ENCODE peak calls at places on chromosomes 6 and 20, in five cellular contexts. F is fibroblast of lung, K is AG04450, Z is A549, A is GM10248. Q is an unnamed sample.
A peak's percentile ranks its signal among the peaks of the same experiment; 100 is the strongest.

GRCh38 chr20:41769650-41770049 is 151.5 kb upstream of the CHD6 start:
- DNase-seq in Z (no peak), A (no peak), F (no peak), K (no peak), Q (no peak)

GRCh38 chr6:13066820-13067219 is 261.5 kb downstream of the TBC1D7 start:
- DNase-seq in K (no peak), F (no peak), Z (no peak), A (no peak), Q (no peak)

GRCh38 chr20:32789896-32790750 is 27.9 kb downstream of the DNMT3B start:
- DNase-seq in A (peak; percentile 87), Z (peak; percentile 71), K (peak; percentile 41), F (peak; percentile 77), Q (peak; percentile 82)

GRCh38 chr6:11278207-11278559 is 45.7 kb upstream of the NEDD9 start:
- DNase-seq in F (no peak), K (no peak), Z (no peak), A (peak; percentile 31), Q (peak; percentile 62)

GRCh38 chr6:40164345-40164755 is 230.1 kb upstream of the MOCS1 start:
- DNase-seq in A (no peak), F (no peak), K (no peak), Z (peak; percentile 29), Q (no peak)

GRCh38 chr20:48550814-48551213 is 277.0 kb downstream of the PREX1 start:
- DNase-seq in F (no peak), K (no peak), A (no peak), Z (no peak), Q (no peak)

GRCh38 chr6:127716425-127716930 is 139.5 kb downstream of the C6orf58 start:
- DNase-seq in A (no peak), K (no peak), Z (no peak), F (no peak), Q (no peak)

GRCh38 chr6:55320691-55321086 is 6.6 kb upstream of the GFRAL start:
- DNase-seq in A (no peak), K (no peak), F (no peak), Z (no peak), Q (no peak)

GRCh38 chr6:167079853-167080297 is 43.0 kb upstream of the CCR6 start:
- DNase-seq in K (no peak), Z (no peak), A (peak; percentile 83), F (no peak), Q (peak; percentile 88)

GRCh38 chr6:56766806-56767178 is 124.1 kb upstream of the DST start:
- DNase-seq in K (peak; percentile 68), Z (no peak), F (peak; percentile 90), A (peak; percentile 61), Q (no peak)

GRCh38 chr6:3571206-3571815 is 114.5 kb upstream of the SLC22A23 start:
- DNase-seq in F (no peak), K (no peak), A (no peak), Z (no peak), Q (no peak)

GRCh38 chr6:150252714-150253444 is 110.0 kb downstream of the PPP1R14C start:
- DNase-seq in Z (no peak), K (no peak), A (no peak), F (no peak), Q (no peak)

GRCh38 chr20:45934046-45934586 is 367 bp upstream of the PCIF1 start:
- DNase-seq in A (peak; percentile 65), F (peak; percentile 51), K (no peak), Z (peak; percentile 61), Q (peak; percentile 70)

GRCh38 chr6:39758905-39759605 is 33.1 kb upstream of the DAAM2 start:
- DNase-seq in A (no peak), F (no peak), Z (no peak), K (no peak), Q (no peak)

GRCh38 chr6:136753624-136754023 is 38.7 kb downstream of the MAP3K5 start:
- DNase-seq in Z (no peak), A (no peak), K (no peak), F (no peak), Q (peak; percentile 77)

GRCh38 chr6:101806241-101806640 is 412.7 kb downstream of the GRIK2 start:
- DNase-seq in K (peak; percentile 55), A (no peak), F (no peak), Z (no peak), Q (no peak)

GRCh38 chr6:32952817-32953739 is at the start of gene HLA-DMA:
- DNase-seq in Z (peak; percentile 93), K (peak; percentile 80), F (peak; percentile 97), A (peak; percentile 86), Q (peak; percentile 83)

GRCh38 chr6:156396068-156396771 is 381.0 kb upstream of the ARID1B start:
- DNase-seq in A (peak; percentile 30), F (no peak), K (no peak), Z (no peak), Q (peak; percentile 41)

GRCh38 chr6:10256113-10256690 is 158.7 kb downstream of the TFAP2A start:
- DNase-seq in Z (no peak), F (no peak), K (no peak), A (peak; percentile 11), Q (peak; percentile 9)

GRCh38 chr20:31494131-31494530 is 19.0 kb downstream of the REM1 start:
- DNase-seq in Z (peak; percentile 61), F (peak; percentile 31), K (no peak), A (no peak), Q (no peak)

GRCh38 chr6:122752493-122752892 is 27.0 kb upstream of the FABP7 start:
- DNase-seq in F (no peak), K (no peak), A (no peak), Z (no peak), Q (no peak)

GRCh38 chr6:131182991-131183425 is 47.7 kb downstream of the AKAP7 start:
- DNase-seq in A (no peak), K (no peak), Z (peak; percentile 42), F (peak; percentile 65), Q (peak; percentile 33)

GRCh38 chr6:165559632-165560031 is 103.4 kb downstream of the PDE10A start:
- DNase-seq in F (no peak), Z (no peak), K (no peak), A (no peak), Q (no peak)

GRCh38 chr20:35991142-35991771 is 22.9 kb downstream of the CNBD2 start:
- DNase-seq in K (no peak), Z (peak; percentile 53), F (peak; percentile 37), A (no peak), Q (peak; percentile 37)

GRCh38 chr6:135212020-135212806 is 31.1 kb downstream of the MYB start:
- DNase-seq in F (peak; percentile 28), K (no peak), Z (no peak), A (no peak), Q (peak; percentile 57)

GRCh38 chr6:6676910-6677441 is 88.5 kb downstream of the LY86 start:
- DNase-seq in K (peak; percentile 45), Z (peak; percentile 68), F (peak; percentile 77), A (peak; percentile 73), Q (peak; percentile 87)

GRCh38 chr20:13220194-13220856 is 749 bp upstream of the ISM1 start:
- DNase-seq in Z (peak; percentile 65), F (peak; percentile 34), A (peak; percentile 23), K (no peak), Q (peak; percentile 40)

GRCh38 chr6:43714311-43715055 is 26.9 kb upstream of the MRPS18A start:
- DNase-seq in Z (no peak), A (no peak), K (peak; percentile 61), F (peak; percentile 85), Q (no peak)

GRCh38 chr20:53581444-53582311 is 12.0 kb downstream of the ZNF217 start:
- DNase-seq in A (no peak), Z (no peak), F (no peak), K (no peak), Q (peak; percentile 38)

GRCh38 chr6:35664945-35665344 is 23.8 kb downstream of the FKBP5 start:
- DNase-seq in K (no peak), Z (no peak), F (no peak), A (no peak), Q (no peak)

GRCh38 chr20:3181270-3181669 is 7.9 kb upstream of the LZTS3 start:
- DNase-seq in K (no peak), Z (no peak), A (no peak), F (no peak), Q (no peak)

DNA sequence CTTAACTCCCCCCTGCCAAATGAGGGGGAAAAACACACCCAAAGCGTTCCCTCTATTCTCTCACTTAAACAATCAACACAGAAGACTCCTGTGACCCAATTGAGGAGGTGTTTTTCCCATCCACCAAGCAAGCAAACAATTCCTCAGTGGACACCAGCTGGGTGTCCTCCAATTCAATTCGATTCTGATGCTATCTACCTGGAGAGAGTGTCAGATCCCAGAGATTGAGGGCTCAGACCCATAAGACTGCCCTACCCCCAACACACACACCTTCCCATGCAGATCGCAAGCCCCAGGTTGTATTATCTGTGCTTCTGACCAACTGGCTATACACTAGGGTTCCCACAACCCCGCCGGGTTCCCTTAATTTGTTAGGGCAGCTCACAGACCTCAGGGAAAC is 36.8 kb downstream of the MYLIP start:
- DNase-seq in A (no peak), K (no peak), Z (no peak), F (no peak), Q (no peak)
- TF ChIP-seq CTCF in A (no peak), K (no peak), Z (no peak), F (no peak), Q (no peak)

GRCh38 chr20:44198872-44199271 is 11.7 kb downstream of the OSER1 start:
- DNase-seq in F (no peak), Z (no peak), A (no peak), K (no peak), Q (peak; percentile 71)

GRCh38 chr20:44199877-44200276 is 10.7 kb downstream of the OSER1 start:
- DNase-seq in F (no peak), A (no peak), K (no peak), Z (no peak), Q (no peak)

GRCh38 chr20:44193801-44194200 is 6.8 kb upstream of the JPH2 start:
- DNase-seq in A (no peak), Z (no peak), K (no peak), F (no peak), Q (no peak)

GRCh38 chr20:44195613-44196012 is 8.6 kb upstream of the JPH2 start:
- DNase-seq in Z (no peak), A (no peak), K (no peak), F (no peak), Q (no peak)

GRCh38 chr20:44196278-44196677 is 9.3 kb upstream of the JPH2 start:
- DNase-seq in F (no peak), A (no peak), K (no peak), Z (peak; percentile 32), Q (no peak)
- TF ChIP-seq CTCF in F (no peak), A (no peak), K (peak; percentile 36), Z (peak; percentile 23), Q (peak; percentile 16)

DNA sequence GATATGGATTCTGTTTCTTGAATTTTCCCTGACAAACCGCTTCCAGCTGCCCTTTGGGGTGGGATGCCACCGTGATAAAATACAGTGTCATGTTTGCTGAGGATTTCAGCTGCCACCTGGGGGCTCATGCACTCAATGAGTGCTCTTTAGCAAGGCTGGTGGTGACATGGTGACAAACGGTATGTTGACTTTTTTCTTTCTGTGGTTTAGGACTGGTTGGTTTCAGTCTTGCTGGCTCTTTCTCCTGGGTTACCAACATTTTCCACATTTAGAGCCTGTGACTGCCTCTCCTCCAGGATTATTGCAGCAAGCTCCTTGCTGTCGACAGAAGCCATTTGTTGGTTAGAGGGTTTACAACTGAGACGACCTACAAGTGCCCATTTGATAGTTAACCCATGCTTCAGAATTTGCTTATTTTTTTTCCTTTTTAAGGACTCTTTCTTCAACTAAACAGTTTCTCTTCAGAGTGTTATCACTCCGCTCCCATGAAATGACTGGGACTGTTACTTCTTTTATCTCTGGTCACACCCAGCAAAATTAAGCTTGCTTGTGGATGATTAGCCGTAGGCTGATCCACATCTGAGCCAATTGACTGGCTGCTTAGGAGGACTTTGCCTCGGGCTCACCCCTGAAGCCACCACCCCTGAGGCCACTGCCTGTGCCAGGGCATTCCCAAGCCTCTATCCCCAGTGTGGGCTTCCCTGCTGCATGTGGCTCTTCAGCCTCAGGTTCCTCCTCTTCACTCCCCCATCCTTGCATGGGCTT is 48.4 kb upstream of the CDYL start:
- DNase-seq in F (no peak), Z (peak; percentile 6), A (no peak), K (no peak), Q (peak; percentile 44)
- TF ChIP-seq CTCF in F (no peak), Z (no peak), A (peak; percentile 21), K (no peak), Q (no peak)

GRCh38 chr6:51887859-51888258 is 199.6 kb downstream of the PKHD1 start:
- DNase-seq in A (no peak), Z (no peak), F (no peak), K (no peak), Q (no peak)
- TF ChIP-seq CTCF in A (no peak), Z (no peak), F (no peak), K (no peak), Q (no peak)